ENCODE peak calls at places on chromosomes 2 and 18, in nine cellular contexts. D, L, K, H, F, N, Y, Q and O are unnamed samples.

GRCh38 chr2:135585586-135585985 is 54.3 kb downstream of the R3HDM1 start:
- DNase-seq in D (no peak), L (no peak), K (no peak), H (no peak), F (no peak), N (peak; percentile 22), Y (no peak), Q (no peak), O (no peak)

GRCh38 chr2:232377319-232377718 is 1.2 kb upstream of the ALPP start:
- DNase-seq in D (no peak), L (no peak), K (no peak), H (no peak), F (peak; percentile 6), N (no peak), Y (no peak), Q (no peak), O (no peak)

GRCh38 chr2:107091163-107091864 is 205.3 kb upstream of the ST6GAL2 start:
- DNase-seq in D (no peak), L (no peak), K (no peak), H (peak; percentile 73), F (no peak), N (peak; percentile 78), Y (no peak), Q (no peak), O (no peak)

GRCh38 chr18:75130591-75131274 is 78.2 kb downstream of the PTGR3 start:
- DNase-seq in D (no peak), L (no peak), K (no peak), H (no peak), F (no peak), N (peak; percentile 20), Y (no peak), Q (no peak), O (no peak)

GRCh38 chr2:32422133-32422532 is 65.3 kb downstream of the BIRC6 start:
- DNase-seq in D (no peak), L (no peak), K (no peak), H (no peak), F (no peak), N (no peak), Y (no peak), Q (no peak), O (no peak)

GRCh38 chr2:15756882-15757819 is 165.5 kb downstream of the DDX1 start:
- DNase-seq in D (no peak), L (no peak), K (no peak), H (no peak), F (no peak), N (no peak), Y (no peak), Q (no peak), O (no peak)

GRCh38 chr2:161915121-161915520 is 158.9 kb downstream of the DPP4 start:
- DNase-seq in D (no peak), L (no peak), K (no peak), H (peak; percentile 2), F (no peak), N (no peak), Y (no peak), Q (no peak), O (no peak)

GRCh38 chr2:231707625-231708049 is 688 bp upstream of the PTMA start:
- DNase-seq in D (no peak), L (peak; percentile 82), K (no peak), H (no peak), F (no peak), N (no peak), Y (no peak), Q (peak; percentile 80), O (peak; percentile 78)

GRCh38 chr2:223725494-223725893 is 111.9 kb downstream of the AP1S3 start:
- DNase-seq in D (peak; percentile 31), L (peak; percentile 60), K (no peak), H (peak; percentile 97), F (peak; percentile 91), N (peak; percentile 96), Y (no peak), Q (peak; percentile 90), O (peak; percentile 88)

GRCh38 chr2:205947621-205948495 is 138.1 kb downstream of the INO80D start:
- DNase-seq in D (peak; percentile 68), L (peak; percentile 79), K (no peak), H (peak; percentile 72), F (peak; percentile 76), N (peak; percentile 70), Y (peak; percentile 41), Q (peak; percentile 75), O (peak; percentile 85)

GRCh38 chr18:12254137-12254819 is at the start of gene CIDEA:
- DNase-seq in D (no peak), L (peak; percentile 18), K (no peak), H (no peak), F (peak; percentile 58), N (no peak), Y (no peak), Q (no peak), O (no peak)

GRCh38 chr2:204315236-204315662 is 230.0 kb upstream of the PARD3B start:
- DNase-seq in D (peak; percentile 13), L (peak; percentile 44), K (no peak), H (no peak), F (no peak), N (no peak), Y (no peak), Q (no peak), O (no peak)

GRCh38 chr2:222295368-222296041 is 3.3 kb downstream of the PAX3 start:
- DNase-seq in D (no peak), L (no peak), K (no peak), H (no peak), F (no peak), N (no peak), Y (no peak), Q (no peak), O (no peak)

GRCh38 chr2:172092716-172093415 is 7.6 kb downstream of the DLX1 start:
- DNase-seq in D (no peak), L (no peak), K (no peak), H (no peak), F (no peak), N (no peak), Y (no peak), Q (no peak), O (no peak)

GRCh38 chr2:54471221-54471711 is 15.1 kb downstream of the SPTBN1 start:
- DNase-seq in D (no peak), L (peak; percentile 12), K (no peak), H (peak; percentile 84), F (no peak), N (peak; percentile 43), Y (no peak), Q (peak; percentile 51), O (peak; percentile 52)

GRCh38 chr2:762646-763045 is 85.4 kb upstream of the TMEM18 start:
- DNase-seq in D (no peak), L (no peak), K (no peak), H (no peak), F (no peak), N (no peak), Y (no peak), Q (no peak), O (no peak)

GRCh38 chr2:6926071-6926732 is 9.0 kb downstream of the RNF144A start:
- DNase-seq in D (no peak), L (peak; percentile 61), K (no peak), H (no peak), F (no peak), N (no peak), Y (no peak), Q (no peak), O (no peak)

GRCh38 chr2:120452945-120453634 is 107.2 kb downstream of the INHBB start:
- DNase-seq in D (no peak), L (no peak), K (peak; percentile 47), H (no peak), F (peak; percentile 15), N (no peak), Y (no peak), Q (no peak), O (no peak)

GRCh38 chr2:58553937-58554336 is 312.8 kb upstream of the FANCL start:
- DNase-seq in D (no peak), L (peak; percentile 35), K (no peak), H (no peak), F (no peak), N (peak; percentile 51), Y (no peak), Q (no peak), O (no peak)

GRCh38 chr2:128178650-128179460 is 87.9 kb downstream of the UGGT1 start:
- DNase-seq in D (peak; percentile 75), L (peak; percentile 56), K (no peak), H (peak; percentile 54), F (peak; percentile 74), N (peak; percentile 46), Y (peak; percentile 23), Q (peak; percentile 27), O (peak; percentile 55)

GRCh38 chr2:43345391-43345813 is 119.0 kb upstream of the ZFP36L2 start:
- DNase-seq in D (no peak), L (peak; percentile 14), K (no peak), H (no peak), F (no peak), N (no peak), Y (no peak), Q (no peak), O (no peak)
- H3K27ac ChIP-seq in D (peak overlapping the region; percentile 84), L (no peak overlapping the region), K (peak overlapping the region; percentile 24), H (no peak overlapping the region), F (peak overlapping the region; percentile 92), N (no peak overlapping the region), Y (no peak overlapping the region), Q (peak overlapping the region; percentile 94), O (peak overlapping the region; percentile 78)

GRCh38 chr2:169546756-169547155 is 26.9 kb downstream of the FASTKD1 start:
- DNase-seq in D (no peak), L (no peak), K (no peak), H (no peak), F (no peak), N (no peak), Y (no peak), Q (no peak), O (no peak)

GRCh38 chr2:169542433-169542832 is 31.2 kb downstream of the FASTKD1 start:
- DNase-seq in D (no peak), L (no peak), K (no peak), H (no peak), F (no peak), N (no peak), Y (no peak), Q (no peak), O (no peak)
- H3K27ac ChIP-seq in D (no peak overlapping the region), L (no peak overlapping the region), K (no peak overlapping the region), H (no peak overlapping the region), F (no peak overlapping the region), N (no peak overlapping the region), Y (no peak overlapping the region), Q (no peak overlapping the region), O (no peak overlapping the region)

GRCh38 chr2:42602937-42603219 is 34.4 kb downstream of the MTA3 start:
- DNase-seq in D (no peak), L (no peak), K (no peak), H (no peak), F (no peak), N (no peak), Y (no peak), Q (no peak), O (no peak)
- H3K27ac ChIP-seq in D (peak overlapping the region; percentile 67), L (no peak overlapping the region), K (no peak overlapping the region), H (no peak overlapping the region), F (no peak overlapping the region), N (no peak overlapping the region), Y (no peak overlapping the region), Q (no peak overlapping the region), O (no peak overlapping the region)

GRCh38 chr2:51424418-51424817 is 392.5 kb upstream of the NRXN1 start:
- DNase-seq in D (no peak), L (no peak), K (no peak), H (no peak), F (no peak), N (peak; percentile 32), Y (no peak), Q (no peak), O (no peak)

DNA sequence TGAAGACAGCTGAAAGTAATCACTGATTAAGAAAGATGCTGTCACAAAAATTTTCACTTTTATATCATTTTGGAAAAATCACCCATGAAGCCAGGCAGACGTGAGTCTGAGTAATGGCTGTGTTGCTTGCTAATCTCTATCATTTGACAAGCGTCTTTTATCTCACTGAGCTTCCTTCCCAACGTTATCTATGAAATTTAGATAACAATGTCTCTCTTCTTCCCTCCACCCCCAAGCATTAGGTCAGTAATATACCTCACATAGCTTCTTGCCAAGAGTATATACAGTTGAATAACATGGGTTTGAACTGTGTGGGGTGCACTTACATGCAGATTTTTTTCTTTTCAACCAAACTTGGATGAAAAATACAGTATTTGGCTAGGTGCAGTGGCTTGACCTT is 388.6 kb upstream of the NRXN1 start:
- DNase-seq in D (no peak), L (no peak), K (no peak), H (peak; percentile 35), F (no peak), N (no peak), Y (no peak), Q (no peak), O (no peak)
- H3K27ac ChIP-seq in D (no peak overlapping the region), L (no peak overlapping the region), K (no peak overlapping the region), H (no peak overlapping the region), F (no peak overlapping the region), N (no peak overlapping the region), Y (no peak overlapping the region), Q (no peak overlapping the region), O (no peak overlapping the region)